ENCODE peak calls at places on chromosome 1, in five cellular contexts. F is PC-3, K is WERI-Rb-1, O is fibroblast of mammary gland, I is foreskin fibroblast. J is an unnamed sample.

GRCh38 chr1:4851666-4852065 is 197.3 kb downstream of the AJAP1 start:
- DNase-seq in F (no peak), K (no peak), O (no peak), I (no peak), J (no peak)

GRCh38 chr1:223074427-223074826 is 68.6 kb downstream of the TLR5 start:
- DNase-seq in F (no peak), K (no peak), O (no peak), I (no peak), J (no peak)

GRCh38 chr1:173616859-173617258 is 14.0 kb upstream of the SLC9C2 start:
- DNase-seq in F (no peak), K (no peak), O (no peak), I (no peak), J (no peak)

GRCh38 chr1:50603274-50604271 is 180.3 kb upstream of the DMRTA2 start:
- DNase-seq in F (peak), K (no peak), O (peak), I (peak), J (peak)

GRCh38 chr1:26951216-26951615 is 9.1 kb downstream of the KDF1 start:
- DNase-seq in F (no peak), K (no peak), O (no peak), I (no peak), J (no peak)

GRCh38 chr1:97844552-97845089 is 76.2 kb downstream of the DPYD start:
- DNase-seq in F (no peak), K (no peak), O (no peak), I (no peak), J (no peak)

GRCh38 chr1:33256335-33256700 is at the start of gene ZNF362:
- DNase-seq in F (peak), K (peak), O (peak), I (peak), J (peak)

GRCh38 chr1:246417152-246417812 is 89.8 kb downstream of the SMYD3 start:
- DNase-seq in F (peak), K (no peak), O (peak), I (peak), J (peak)

GRCh38 chr1:119725626-119726025 is 13.9 kb downstream of the PHGDH start:
- DNase-seq in F (no peak), K (no peak), O (no peak), I (no peak), J (no peak)

GRCh38 chr1:43048601-43049011 is 89.9 kb upstream of the SLC2A1 start:
- DNase-seq in F (no peak), K (peak), O (no peak), I (peak), J (no peak)

GRCh38 chr1:104991702-104992101 is 1242.0 kb downstream of the AMY1C start:
- DNase-seq in F (peak), K (no peak), O (no peak), I (peak), J (no peak)

GRCh38 chr1:207009182-207009850 is 23.2 kb downstream of the C1orf116 start:
- DNase-seq in F (no peak), K (no peak), O (no peak), I (no peak), J (no peak)

GRCh38 chr1:43067856-43068751 is 104.0 kb downstream of the EBNA1BP2 start:
- DNase-seq in F (no peak), K (peak), O (no peak), I (peak), J (no peak)

DNA sequence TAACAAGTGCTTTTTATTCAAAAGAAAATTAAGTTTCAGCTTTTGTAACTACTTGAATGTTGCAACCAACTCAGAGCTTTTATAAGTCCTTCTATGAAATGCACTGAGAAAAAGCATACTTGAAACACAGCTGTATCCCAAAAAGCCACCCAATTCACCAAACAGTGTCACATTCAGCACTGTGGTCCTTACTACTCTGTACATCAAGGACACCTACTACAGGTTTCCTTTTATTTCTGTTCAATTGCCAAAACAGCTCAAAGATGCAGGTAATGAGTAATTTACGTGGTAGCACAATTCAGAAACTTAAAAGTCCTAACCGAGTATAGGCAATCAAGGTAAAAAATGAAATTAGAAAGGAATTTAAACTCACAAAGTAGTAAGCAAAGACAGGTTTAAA is 2.5 kb downstream of the EIF4G3 start:
- DNase-seq in F (no peak), K (no peak), O (no peak), I (no peak), J (no peak)
- H3K4me3 ChIP-seq in F (peak), K (no peak), O (peak), I (peak), J (peak)

GRCh38 chr1:153944822-153945117 is 1.7 kb downstream of the DENND4B start:
- DNase-seq in F (no peak), K (no peak), O (no peak), I (no peak), J (no peak)
- H3K4me3 ChIP-seq in F (peak), K (no peak), O (no peak), I (no peak), J (no peak)

DNA sequence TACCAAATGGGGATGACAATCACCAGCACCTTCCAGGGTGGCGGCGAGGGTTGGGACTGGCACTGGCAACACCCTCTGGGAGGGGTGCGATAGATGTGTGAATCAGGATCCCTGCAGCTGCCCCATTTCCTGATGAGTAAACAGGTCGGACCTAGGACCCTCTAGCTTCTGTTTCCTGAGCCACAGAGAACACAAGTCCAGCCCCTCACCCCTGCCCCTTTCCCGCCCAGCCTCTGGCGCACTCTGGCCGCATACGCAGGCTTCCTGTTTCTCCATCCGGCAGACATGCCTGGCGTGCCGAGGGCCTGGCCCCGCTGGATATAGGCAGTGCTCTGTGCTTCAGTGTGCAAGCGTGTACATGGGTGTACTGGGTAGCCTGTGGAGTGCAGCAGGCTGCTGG is 4.6 kb downstream of the PEAR1 start:
- DNase-seq in F (peak), K (no peak), O (peak), I (peak), J (peak)
- H3K4me3 ChIP-seq in F (no peak), K (no peak), O (no peak), I (no peak), J (no peak)

GRCh38 chr1:110631836-110632620 is 25.9 kb upstream of the KCNA2 start:
- DNase-seq in F (no peak), K (no peak), O (no peak), I (no peak), J (no peak)

GRCh38 chr1:110634086-110634454 is 27.9 kb upstream of the KCNA2 start:
- DNase-seq in F (no peak), K (no peak), O (no peak), I (no peak), J (no peak)

GRCh38 chr1:110633646-110634030 is 27.5 kb upstream of the KCNA2 start:
- DNase-seq in F (no peak), K (no peak), O (no peak), I (no peak), J (no peak)

GRCh38 chr1:110628356-110629105 is 22.4 kb upstream of the KCNA2 start:
- DNase-seq in F (no peak), K (no peak), O (no peak), I (no peak), J (no peak)

GRCh38 chr1:110630770-110631663 is 24.9 kb upstream of the KCNA2 start:
- DNase-seq in F (peak), K (peak), O (peak), I (peak), J (peak)
- H3K4me3 ChIP-seq in F (no peak), K (no peak), O (no peak), I (no peak), J (no peak)

GRCh38 chr1:226158983-226159382 is 27.6 kb downstream of the ACBD3 start:
- DNase-seq in F (no peak), K (no peak), O (no peak), I (no peak), J (no peak)

GRCh38 chr1:226162898-226163297 is 23.6 kb downstream of the ACBD3 start:
- DNase-seq in F (no peak), K (no peak), O (no peak), I (no peak), J (no peak)

GRCh38 chr1:226154593-226154992 is 31.9 kb downstream of the ACBD3 start:
- DNase-seq in F (no peak), K (no peak), O (no peak), I (no peak), J (peak)

GRCh38 chr1:226157761-226158316 is 28.7 kb downstream of the ACBD3 start:
- DNase-seq in F (no peak), K (no peak), O (no peak), I (no peak), J (no peak)

GRCh38 chr1:226158457-226158856 is 28.1 kb downstream of the ACBD3 start:
- DNase-seq in F (no peak), K (no peak), O (no peak), I (no peak), J (no peak)
- H3K4me3 ChIP-seq in F (no peak), K (no peak), O (no peak), I (no peak), J (no peak)

GRCh38 chr1:47647327-47647845 is 209.5 kb downstream of the FOXD2 start:
- DNase-seq in F (no peak), K (no peak), O (no peak), I (no peak), J (no peak)

GRCh38 chr1:47646676-47647075 is 208.8 kb downstream of the FOXD2 start:
- DNase-seq in F (peak), K (no peak), O (no peak), I (no peak), J (no peak)

GRCh38 chr1:47638713-47639112 is 200.9 kb downstream of the FOXD2 start:
- DNase-seq in F (no peak), K (no peak), O (no peak), I (no peak), J (no peak)

GRCh38 chr1:47644216-47644581 is 206.4 kb downstream of the FOXD2 start:
- DNase-seq in F (no peak), K (no peak), O (peak), I (peak), J (peak)

DNA sequence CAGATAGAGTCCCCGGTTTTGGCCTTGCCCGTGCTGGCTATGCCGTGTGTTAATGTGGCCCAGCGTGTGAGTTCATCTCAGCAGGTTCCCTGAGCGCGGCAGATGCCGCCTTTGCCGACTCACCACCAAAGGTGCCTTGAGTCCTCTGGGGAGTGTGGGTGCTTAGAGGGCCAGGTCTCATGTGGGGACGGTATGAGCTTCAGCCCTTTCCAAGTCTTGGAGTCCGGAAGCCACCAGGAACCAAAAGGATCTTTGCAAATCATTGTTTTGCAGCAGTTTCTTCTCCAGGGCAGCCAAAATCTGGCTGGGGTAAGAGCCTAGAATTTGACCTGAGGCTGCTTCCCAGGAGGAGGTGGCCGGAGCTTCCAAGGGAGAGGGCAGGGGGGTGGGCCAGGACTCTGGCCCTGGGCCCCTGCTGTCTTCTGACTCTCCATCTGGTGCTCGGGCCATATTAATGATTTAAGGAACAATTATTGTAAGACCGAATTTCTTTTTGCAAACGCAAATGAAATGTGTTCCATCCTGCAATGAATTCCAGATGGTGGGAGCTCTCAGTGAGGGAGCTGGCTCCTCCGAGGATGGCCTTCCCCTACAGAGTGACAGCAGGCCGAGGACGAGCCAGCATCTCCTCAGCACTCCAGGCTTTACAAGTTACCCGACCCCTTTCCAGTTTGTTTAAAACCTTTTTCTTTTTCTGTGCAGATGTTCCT is 205.8 kb downstream of the FOXD2 start:
- DNase-seq in F (no peak), K (no peak), O (no peak), I (peak), J (no peak)
- H3K4me3 ChIP-seq in F (no peak), K (no peak), O (no peak), I (no peak), J (no peak)

GRCh38 chr1:156893048-156893953 is at the start of gene PEAR1:
- DNase-seq in F (no peak), K (no peak), O (no peak), I (peak), J (no peak)

GRCh38 chr1:156894001-156894400 is 483 bp downstream of the PEAR1 start:
- DNase-seq in F (no peak), K (no peak), O (no peak), I (no peak), J (no peak)

GRCh38 chr1:156895408-156895874 is 1.9 kb downstream of the PEAR1 start:
- DNase-seq in F (no peak), K (no peak), O (no peak), I (peak), J (peak)

GRCh38 chr1:156895927-156896326 is 2.4 kb downstream of the PEAR1 start:
- DNase-seq in F (no peak), K (no peak), O (no peak), I (no peak), J (no peak)

GRCh38 chr1:156894711-156895407 is 1.3 kb downstream of the PEAR1 start:
- DNase-seq in F (no peak), K (peak), O (peak), I (peak), J (peak)
- H3K4me3 ChIP-seq in F (no peak), K (no peak), O (peak), I (peak), J (peak)

J was measured in choroid plexus epithelial cell.